ENCODE peak calls at places on chromosomes 11 and 22, in seven cellular contexts. E is C1 segment of cervical spinal cord; D is NCI-H2081 treated with DMSO at 0.1 percent for 48 hours; Z is stimulated activated naive CD8-positive, alpha-beta T cell treated with anti-CD3 and anti-CD28 coated beads, Interleukin-15, Interleukin-2, amounts not matched to agents 100 U/mL and 50 U/mL, for 24 hours; Y is IMR-90; T is heart right ventricle; G is HT-29. L is an unnamed sample.
A peak's percentile ranks its signal among the peaks of the same experiment; 100 is the strongest.

GRCh38 chr11:108620958-108621772 is 27.6 kb upstream of the EXPH5 start:
- DNase-seq in G (peak; percentile 59), T (no peak), E (no peak), Y (peak; percentile 10), Z (no peak), D (no peak), L (no peak)

GRCh38 chr11:57073121-57073520 is 84.4 kb downstream of the OR5AK2 start:
- DNase-seq in G (no peak), Z (no peak), T (no peak), E (no peak), Y (peak; percentile 8), D (no peak), L (no peak)

GRCh38 chr11:133895551-133895950 is 50.2 kb upstream of the SPATA19 start:
- DNase-seq in E (no peak), T (no peak), Z (no peak), G (no peak), Y (no peak), D (no peak), L (no peak)

GRCh38 chr11:75169101-75169885 is 18.4 kb downstream of the SLCO2B1 start:
- DNase-seq in D (no peak), T (no peak), Z (no peak), G (no peak), E (no peak), Y (no peak), L (no peak)

GRCh38 chr11:78741794-78742193 is 167.1 kb upstream of the NARS2 start:
- DNase-seq in T (no peak), E (no peak), G (no peak), Z (no peak), D (no peak), Y (no peak), L (no peak)

GRCh38 chr11:102967497-102967896 is 12.0 kb upstream of the MMP13 start:
- DNase-seq in Y (no peak), G (no peak), E (no peak), Z (no peak), T (no peak), D (no peak), L (no peak)

GRCh38 chr22:38017272-38017920 is 33.0 kb upstream of the SOX10 start:
- DNase-seq in E (peak; percentile 74), G (peak; percentile 29), Z (no peak), D (no peak), Y (peak; percentile 52), T (peak; percentile 83), L (no peak)

GRCh38 chr11:10305964-10306918 is 1.4 kb downstream of the ADM start:
- DNase-seq in Z (peak; percentile 36), D (no peak), T (peak; percentile 21), G (peak; percentile 18), E (no peak), Y (peak; percentile 32), L (no peak)

GRCh38 chr11:1296287-1296686 is 13.1 kb downstream of the TOLLIP start:
- DNase-seq in T (no peak), Y (no peak), Z (no peak), G (no peak), E (no peak), D (no peak), L (no peak)

GRCh38 chr11:95229199-95230053 is 1.6 kb downstream of the SESN3 start:
- DNase-seq in T (no peak), E (no peak), Y (peak; percentile 13), G (no peak), Z (no peak), D (no peak), L (no peak)

GRCh38 chr11:31692466-31692865 is 118.7 kb downstream of the PAX6 start:
- DNase-seq in T (no peak), Y (no peak), Z (no peak), E (no peak), D (no peak), G (no peak), L (no peak)

GRCh38 chr11:1260620-1261019 is 37.8 kb downstream of the MUC5B start:
- DNase-seq in Z (no peak), T (no peak), Y (no peak), E (no peak), G (no peak), D (no peak), L (no peak)

GRCh38 chr11:61946894-61947293 is 3.3 kb upstream of the BEST1 start:
- DNase-seq in D (no peak), T (no peak), Z (no peak), G (no peak), E (no peak), Y (no peak), L (no peak)

GRCh38 chr11:2103666-2104523 is 35.3 kb downstream of the IGF2 start:
- DNase-seq in D (no peak), T (no peak), E (no peak), G (no peak), Y (no peak), Z (no peak), L (no peak)

GRCh38 chr22:39818050-39818449 is 75.5 kb downstream of the ENTHD1 start:
- DNase-seq in Y (peak; percentile 50), Z (no peak), D (no peak), G (no peak), E (no peak), T (no peak), L (no peak)

GRCh38 chr11:125621995-125622394 is 3.0 kb upstream of the CHEK1 start:
- DNase-seq in D (no peak), T (no peak), Y (peak; percentile 77), E (no peak), Z (no peak), G (no peak), L (no peak)

GRCh38 chr11:60872124-60872951 is 5.0 kb downstream of the ZP1 start:
- DNase-seq in Z (no peak), D (no peak), G (no peak), T (peak; percentile 77), E (no peak), Y (peak; percentile 73), L (no peak)

L was measured in NCI-H1436 treated with DMSO at 0.1 percent for 48 hours.